ENCODE peak calls at places on chromosomes 3 and 15, in four cellular contexts. S is fibroblast of pulmonary artery, Z is HCT116, U is astrocyte. F is an unnamed sample.

GRCh38 chr15:40534371-40534770 is 30.5 kb downstream of the CCDC32 start:
- DNase-seq in S (no peak), Z (no peak), U (no peak), F (peak)

GRCh38 chr15:86398986-86399677 is 319.5 kb downstream of the AGBL1 start:
- DNase-seq in S (no peak), Z (no peak), U (no peak), F (no peak)

GRCh38 chr15:66573719-66574641 is 8.2 kb upstream of the LCTL start:
- DNase-seq in S (peak), Z (no peak), U (peak), F (no peak)

GRCh38 chr3:15272431-15273196 is 59.8 kb downstream of the SH3BP5 start:
- DNase-seq in S (peak), Z (no peak), U (no peak), F (peak)

GRCh38 chr15:45456212-45457106 is 66.1 kb downstream of the SLC30A4 start:
- DNase-seq in S (peak), Z (peak), U (peak), F (peak)

GRCh38 chr15:88395241-88395640 is 71.9 kb downstream of the MRPL46 start:
- DNase-seq in S (no peak), Z (no peak), U (no peak), F (no peak)

GRCh38 chr15:59406446-59406845 is 31.5 kb upstream of the FAM81A start:
- DNase-seq in S (no peak), Z (no peak), U (no peak), F (no peak)

GRCh38 chr15:82531496-82532382 is 8.5 kb downstream of the RPS17 start:
- DNase-seq in S (no peak), Z (no peak), U (no peak), F (no peak)

GRCh38 chr3:56926513-56927282 is 124.9 kb upstream of the ARHGEF3 start:
- DNase-seq in S (peak), Z (no peak), U (peak), F (no peak)

GRCh38 chr3:64225695-64226499 is 631 bp upstream of the PRICKLE2 start:
- DNase-seq in S (no peak), Z (no peak), U (no peak), F (no peak)

GRCh38 chr3:66095295-66096001 is 56.7 kb upstream of the MAGI1 start:
- DNase-seq in S (peak), Z (no peak), U (no peak), F (no peak)

GRCh38 chr3:45258317-45258716 is 32.2 kb upstream of the TMEM158 start:
- DNase-seq in S (no peak), Z (no peak), U (no peak), F (no peak)

GRCh38 chr15:59298876-59299275 is 73.8 kb downstream of the MYO1E start:
- DNase-seq in S (no peak), Z (no peak), U (peak), F (peak)

GRCh38 chr15:73902121-73903020 is 23.9 kb upstream of the LOXL1 start:
- DNase-seq in S (no peak), Z (no peak), U (no peak), F (no peak)

GRCh38 chr15:77709135-77709886 is 76.6 kb upstream of the LINGO1 start:
- DNase-seq in S (peak), Z (no peak), U (no peak), F (no peak)

GRCh38 chr3:119240582-119241434 is at the start of gene B4GALT4:
- DNase-seq in S (peak), Z (peak), U (peak), F (peak)

GRCh38 chr3:108603689-108604088 is 14.2 kb downstream of the DZIP3 start:
- DNase-seq in S (no peak), Z (no peak), U (peak), F (no peak)

GRCh38 chr3:108605028-108605427 is 15.5 kb downstream of the DZIP3 start:
- DNase-seq in S (no peak), Z (no peak), U (no peak), F (no peak)

GRCh38 chr3:108610651-108611050 is 21.1 kb downstream of the DZIP3 start:
- DNase-seq in S (no peak), Z (no peak), U (no peak), F (no peak)

GRCh38 chr3:108605491-108605890 is 16.0 kb downstream of the DZIP3 start:
- DNase-seq in S (no peak), Z (no peak), U (no peak), F (no peak)

GRCh38 chr3:108608750-108609149 is 19.2 kb downstream of the DZIP3 start:
- DNase-seq in S (no peak), Z (no peak), U (no peak), F (no peak)
- TF ChIP-seq CTCF in S (no peak), Z (no peak), U (no peak), F (no peak)

GRCh38 chr15:100669260-100669659 is 66.9 kb downstream of the ASB7 start:
- DNase-seq in S (no peak), Z (no peak), U (no peak), F (no peak)

GRCh38 chr15:100672959-100673358 is 70.6 kb downstream of the ASB7 start:
- DNase-seq in S (no peak), Z (no peak), U (no peak), F (no peak)

GRCh38 chr15:100670505-100671021 is 68.2 kb downstream of the ASB7 start:
- DNase-seq in S (no peak), Z (no peak), U (no peak), F (no peak)

GRCh38 chr15:100671124-100671680 is 68.8 kb downstream of the ASB7 start:
- DNase-seq in S (no peak), Z (no peak), U (no peak), F (no peak)

DNA sequence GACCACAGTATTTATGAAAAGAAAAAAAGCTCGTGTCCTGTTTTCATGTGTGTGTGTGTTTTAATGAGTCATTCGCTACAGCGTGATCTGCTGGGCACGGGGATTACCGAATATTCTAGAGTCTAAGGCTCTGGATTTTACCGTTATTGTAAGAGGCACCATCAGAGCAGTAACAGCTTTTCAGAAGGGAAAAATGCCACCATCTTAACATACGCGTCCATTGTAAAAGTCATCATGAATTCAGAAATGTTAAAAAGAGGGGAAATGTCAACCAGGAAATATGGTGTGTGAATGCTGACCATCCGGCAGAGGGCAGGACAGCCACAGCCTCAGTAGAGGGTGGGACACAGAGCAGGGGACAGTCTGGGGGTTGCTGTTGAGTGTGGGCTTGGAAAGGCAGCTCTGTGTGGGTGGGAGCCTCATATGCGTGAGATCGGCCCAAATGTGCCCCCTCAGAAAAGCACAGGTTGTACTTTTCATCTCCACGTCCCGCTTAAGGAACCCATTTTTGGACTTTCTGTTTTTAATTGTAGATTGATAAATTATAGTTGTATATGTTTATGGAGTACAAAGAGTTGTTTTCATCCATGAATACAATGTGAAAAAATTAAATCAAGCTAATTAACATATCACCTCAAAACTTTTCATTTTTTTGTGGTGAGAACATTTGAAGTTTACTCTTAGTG is 69.6 kb downstream of the ASB7 start:
- DNase-seq in S (peak), Z (peak), U (no peak), F (peak)
- TF ChIP-seq CTCF in S (peak), Z (peak), U (peak), F (no peak)

DNA sequence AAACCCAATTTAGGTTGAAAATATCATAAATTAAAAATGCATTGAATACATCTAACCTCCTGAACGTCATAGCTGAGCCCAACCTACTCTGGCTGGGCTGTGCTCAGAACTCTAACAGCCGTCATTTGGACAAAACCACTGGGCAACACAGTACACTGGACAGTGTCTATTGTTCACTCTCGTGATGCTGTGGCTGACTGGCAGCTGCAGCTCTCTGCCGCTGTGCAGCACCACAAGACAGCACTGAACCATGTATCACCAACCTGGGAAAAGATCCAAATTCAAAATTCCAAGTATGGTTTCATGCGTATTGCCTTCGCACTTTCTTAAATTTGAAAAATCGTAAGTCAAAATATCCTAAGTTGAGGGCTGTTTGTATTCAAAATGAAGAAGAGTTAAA is 145.1 kb upstream of the CNTN4 start:
- DNase-seq in S (no peak), Z (no peak), U (no peak), F (no peak)
- TF ChIP-seq CTCF in S (no peak), Z (no peak), U (no peak), F (no peak)

GRCh38 chr3:150302246-150302645 is 105.9 kb upstream of the TSC22D2 start:
- DNase-seq in S (no peak), Z (no peak), U (no peak), F (no peak)

GRCh38 chr3:150307862-150308261 is 100.2 kb upstream of the TSC22D2 start:
- DNase-seq in S (no peak), Z (no peak), U (no peak), F (no peak)

GRCh38 chr3:150300376-150300775 is 107.7 kb upstream of the TSC22D2 start:
- DNase-seq in S (peak), Z (no peak), U (no peak), F (no peak)

GRCh38 chr3:150300847-150301517 is 107.1 kb upstream of the TSC22D2 start:
- DNase-seq in S (no peak), Z (no peak), U (no peak), F (no peak)

GRCh38 chr3:150303776-150304175 is 104.3 kb upstream of the TSC22D2 start:
- DNase-seq in S (no peak), Z (peak), U (no peak), F (no peak)
- TF ChIP-seq CTCF in S (peak), Z (peak), U (peak), F (no peak)

DNA sequence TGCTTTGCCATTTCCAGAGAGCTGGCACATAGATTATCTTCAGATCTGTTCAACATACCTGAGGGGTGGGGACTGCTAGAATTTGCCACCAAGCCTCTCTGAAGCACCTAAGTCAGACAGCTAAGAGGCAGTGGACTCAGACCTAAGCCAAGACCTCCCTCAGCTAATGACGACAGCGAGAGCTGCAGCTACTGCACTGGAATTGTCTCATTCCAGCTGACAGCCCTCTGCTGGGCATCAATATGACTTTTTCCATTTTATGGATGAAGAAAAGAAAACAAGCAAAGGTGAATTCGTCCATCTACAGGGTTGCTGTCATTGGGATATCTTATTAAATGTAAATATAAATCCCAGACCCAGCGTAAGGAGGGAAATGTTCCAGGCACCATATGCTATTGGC is 85.3 kb upstream of the LRTM1 start:
- DNase-seq in S (peak), Z (no peak), U (no peak), F (no peak)
- TF ChIP-seq CTCF in S (peak), Z (no peak), U (peak), F (no peak)

DNA sequence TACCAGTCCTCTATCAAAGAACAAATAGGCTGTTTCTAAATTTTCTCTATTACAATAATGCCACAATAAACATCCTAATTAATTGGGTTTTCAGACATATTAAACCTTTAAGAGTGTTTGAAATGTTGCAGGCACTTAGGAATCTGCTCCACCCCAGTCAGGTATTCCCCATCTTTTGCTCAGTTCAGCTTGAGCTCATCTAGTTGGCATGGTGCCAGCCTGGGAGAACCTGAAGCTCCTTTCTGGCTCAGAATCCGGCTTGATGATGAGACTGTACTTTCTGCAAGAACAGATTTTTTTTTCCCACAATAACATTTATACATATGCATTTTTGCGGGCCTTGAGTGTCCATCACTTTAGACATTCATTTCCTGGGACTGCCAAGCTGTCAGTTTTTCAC is 7.8 kb upstream of the OXSR1 start:
- DNase-seq in S (no peak), Z (no peak), U (no peak), F (no peak)
- TF ChIP-seq CTCF in S (no peak), Z (no peak), U (no peak), F (no peak)

DNA sequence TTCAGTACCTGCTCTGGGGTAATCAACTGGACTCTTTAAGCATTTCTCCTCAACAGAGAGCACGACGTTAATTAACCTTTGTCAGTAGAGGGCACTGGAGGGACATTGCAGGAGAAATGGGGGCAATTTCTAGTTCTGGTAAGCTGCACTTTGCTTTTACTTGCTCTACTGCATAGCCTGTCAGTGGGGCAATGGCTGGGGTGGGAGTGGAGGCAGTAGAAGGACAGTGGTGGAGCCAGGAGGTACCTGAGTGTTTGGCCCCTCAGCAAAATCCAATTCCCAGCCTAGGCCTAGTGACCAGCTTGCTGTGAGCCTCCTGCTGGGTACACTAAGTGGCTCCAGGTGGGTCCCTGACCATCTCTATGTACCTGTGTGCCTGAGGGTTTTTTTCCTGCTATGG is 18.3 kb upstream of the MED12L start:
- DNase-seq in S (peak), Z (peak), U (no peak), F (no peak)
- TF ChIP-seq CTCF in S (peak), Z (peak), U (no peak), F (no peak)

F was measured in lower leg skin.